ENCODE peak calls at places on chromosome 13, in five cellular contexts. M, G, B, R and S are unnamed samples. For H3K36me3, the result is how much of the 10 kb centered on the place peaks cover.

GRCh38 chr13:50376895-50377575 is 361.8 kb downstream of the KCNRG start:
- DNase-seq in G (no peak), B (no peak), R (no peak), M (no peak), S (no peak)

GRCh38 chr13:29527511-29527910 is 68.0 kb downstream of the SLC7A1 start:
- DNase-seq in R (no peak), B (no peak), G (no peak), M (no peak), S (no peak)

GRCh38 chr13:87123987-87124784 is 547.0 kb upstream of the SLITRK5 start:
- DNase-seq in M (peak), B (no peak), R (peak), G (peak), S (peak)

GRCh38 chr13:63279136-63279535 is 1863.5 kb upstream of the PCDH20 start:
- DNase-seq in M (no peak), R (no peak), G (no peak), B (no peak), S (no peak)

GRCh38 chr13:24050796-24051715 is 109.5 kb upstream of the SPATA13 start:
- DNase-seq in R (no peak), B (no peak), M (no peak), G (no peak), S (no peak)

GRCh38 chr13:37473035-37473434 is 125.5 kb downstream of the POSTN start:
- DNase-seq in G (peak), M (no peak), R (no peak), B (no peak), S (no peak)

GRCh38 chr13:113119822-113120189 is 2.8 kb upstream of the F10 start:
- DNase-seq in G (no peak), M (no peak), R (no peak), B (no peak), S (no peak)

GRCh38 chr13:98842858-98843481 is 90.5 kb upstream of the SLC15A1 start:
- DNase-seq in R (peak), G (peak), M (peak), B (peak), S (peak)

GRCh38 chr13:36125841-36126240 is 5.3 kb downstream of the DCLK1 start:
- DNase-seq in G (no peak), B (no peak), R (no peak), M (no peak), S (no peak)

GRCh38 chr13:97567510-97568243 is 133.7 kb downstream of the RAP2A start:
- DNase-seq in B (no peak), M (peak), G (no peak), R (peak), S (no peak)

GRCh38 chr13:63287926-63288325 is 1872.3 kb upstream of the PCDH20 start:
- DNase-seq in M (peak), G (no peak), B (no peak), R (no peak), S (no peak)

GRCh38 chr13:39329182-39329639 is 273.8 kb downstream of the LHFPL6 start:
- DNase-seq in M (peak), G (no peak), R (no peak), B (no peak), S (peak)

GRCh38 chr13:27014406-27015359 is 156.9 kb downstream of the USP12 start:
- DNase-seq in R (no peak), M (no peak), G (no peak), B (no peak), S (no peak)

GRCh38 chr13:97279913-97280312 is 57.8 kb downstream of the MBNL2 start:
- DNase-seq in M (peak), R (peak), G (no peak), B (peak), S (no peak)

GRCh38 chr13:41231786-41232185 is 31.6 kb downstream of the MTRF1 start:
- DNase-seq in M (peak), B (peak), R (no peak), G (no peak), S (no peak)

GRCh38 chr13:26589754-26590153 is 32.3 kb downstream of the WASF3 start:
- DNase-seq in R (peak), B (peak), M (peak), G (no peak), S (no peak)

GRCh38 chr13:98957731-98958442 is 20.0 kb downstream of the DOCK9 start:
- DNase-seq in R (no peak), G (no peak), B (no peak), M (no peak), S (no peak)

GRCh38 chr13:24304620-24305019 is 4.8 kb upstream of the C1QTNF9 start:
- DNase-seq in B (no peak), M (no peak), G (no peak), R (no peak), S (no peak)

GRCh38 chr13:100434010-100434763 is 154.4 kb downstream of the GGACT start:
- DNase-seq in R (peak), B (peak), G (no peak), M (peak), S (no peak)

GRCh38 chr13:70985371-70985770 is 877.1 kb upstream of the KLHL1 start:
- DNase-seq in B (no peak), M (no peak), R (no peak), G (no peak), S (no peak)

GRCh38 chr13:35143123-35143522 is 201.1 kb downstream of the NBEA start:
- DNase-seq in R (no peak), G (no peak), B (no peak), M (no peak), S (no peak)

GRCh38 chr13:91904005-91904404 is 505.6 kb downstream of the GPC5 start:
- DNase-seq in G (no peak), B (no peak), R (no peak), M (no peak), S (no peak)

GRCh38 chr13:21971662-21972635 is 301.1 kb downstream of the FGF9 start:
- DNase-seq in M (no peak), B (no peak), G (no peak), R (peak), S (no peak)

GRCh38 chr13:30329009-30329585 is 21.7 kb upstream of the KATNAL1 start:
- DNase-seq in B (no peak), M (no peak), R (peak), G (no peak), S (no peak)

GRCh38 chr13:22081430-22081829 is 410.6 kb downstream of the FGF9 start:
- DNase-seq in G (no peak), M (no peak), R (no peak), B (no peak), S (no peak)

GRCh38 chr13:29754486-29754806 is 96.0 kb downstream of the UBL3 start:
- DNase-seq in R (peak), M (peak), G (no peak), B (peak), S (no peak)

GRCh38 chr13:50200562-50200961 is 185.3 kb downstream of the KCNRG start:
- DNase-seq in B (no peak), M (no peak), G (no peak), R (no peak), S (no peak)

GRCh38 chr13:51067376-51068125 is 43.5 kb downstream of the C13orf42 start:
- DNase-seq in B (no peak), R (no peak), M (no peak), G (no peak), S (no peak)

GRCh38 chr13:100300213-100300612 is 211.3 kb downstream of the PCCA start:
- DNase-seq in M (no peak), G (no peak), R (no peak), B (no peak), S (no peak)

GRCh38 chr13:67841071-67841470 is 610.9 kb upstream of the PCDH9 start:
- DNase-seq in G (no peak), R (no peak), M (no peak), B (no peak), S (no peak)

GRCh38 chr13:113852536-113853517 is 11.0 kb downstream of the GAS6 start:
- DNase-seq in R (no peak), M (no peak), G (peak), B (no peak), S (no peak)

GRCh38 chr13:73693215-73693614 is 441.0 kb downstream of the KLF12 start:
- DNase-seq in G (no peak), M (peak), R (no peak), B (no peak), S (no peak)

GRCh38 chr13:73691891-73692290 is 442.3 kb downstream of the KLF12 start:
- DNase-seq in R (no peak), B (no peak), G (no peak), M (no peak), S (no peak)

GRCh38 chr13:73697166-73697565 is 437.0 kb downstream of the KLF12 start:
- DNase-seq in M (peak), B (no peak), R (peak), G (no peak), S (no peak)

GRCh38 chr13:73696713-73697112 is 437.5 kb downstream of the KLF12 start:
- DNase-seq in B (no peak), R (no peak), M (no peak), G (no peak), S (no peak)

GRCh38 chr13:73695325-73695724 is 438.9 kb downstream of the KLF12 start:
- DNase-seq in M (no peak), R (no peak), B (no peak), G (no peak), S (no peak)
- H3K9ac ChIP-seq in M (no peak), R (no peak), B (no peak), G (no peak), S (no peak)

DNA sequence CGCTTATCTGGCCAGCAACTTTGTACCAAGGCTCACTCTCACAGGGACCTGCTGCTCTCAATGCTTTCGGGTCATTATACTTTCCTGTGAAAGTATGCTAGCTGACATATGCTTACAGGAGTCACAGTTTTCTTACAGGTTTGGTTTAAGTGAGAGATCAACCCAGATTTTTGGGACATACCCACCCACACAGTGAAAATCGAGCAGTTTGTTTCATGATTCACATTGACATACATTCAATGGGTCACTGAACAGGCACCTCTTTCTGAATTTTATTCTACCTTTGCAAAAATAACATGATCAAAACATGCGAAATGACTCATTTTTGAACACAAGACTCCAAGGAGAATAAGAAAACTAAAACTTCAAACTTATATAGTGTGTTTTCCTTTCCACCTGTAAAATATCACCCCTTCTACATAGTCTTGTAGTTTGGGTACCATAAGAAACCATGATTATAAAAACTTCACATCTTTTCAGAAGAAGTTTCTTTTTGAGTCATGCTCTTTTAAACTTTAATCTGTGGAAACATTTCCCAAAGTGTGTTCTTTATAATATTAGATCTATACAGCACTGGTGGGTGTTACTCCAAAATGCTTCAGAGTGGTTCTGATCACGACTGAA is 44.3 kb upstream of the TEX29 start:
- DNase-seq in B (no peak), G (no peak), R (no peak), M (no peak), S (no peak)
- H3K36me3 ChIP-seq in B (under half), G (half or more), R (under half), M (under half), S (half or more)

GRCh38 chr13:64930636-64931035 is 2299.5 kb downstream of the PCDH9 start:
- DNase-seq in M (no peak), B (no peak), G (no peak), R (no peak), S (no peak)

GRCh38 chr13:64925727-64926126 is 2304.4 kb downstream of the PCDH9 start:
- DNase-seq in M (no peak), B (no peak), G (no peak), R (no peak), S (no peak)

GRCh38 chr13:64924401-64924800 is 2305.7 kb downstream of the PCDH9 start:
- DNase-seq in G (no peak), R (no peak), M (no peak), B (no peak), S (no peak)

GRCh38 chr13:64925284-64925683 is 2304.9 kb downstream of the PCDH9 start:
- DNase-seq in M (peak), B (no peak), R (peak), G (no peak), S (no peak)

GRCh38 chr13:64928704-64929499 is 2301.2 kb downstream of the PCDH9 start:
- DNase-seq in B (peak), G (no peak), M (peak), R (peak), S (no peak)
- H3K9ac ChIP-seq in B (peak), G (no peak), M (no peak), R (no peak), S (no peak)

GRCh38 chr13:33105387-33106005 is 89.3 kb downstream of the KL start:
- DNase-seq in M (no peak), B (no peak), R (no peak), G (no peak), S (no peak)

GRCh38 chr13:33107403-33107760 is 91.2 kb downstream of the KL start:
- DNase-seq in M (no peak), B (no peak), G (no peak), R (no peak), S (no peak)

GRCh38 chr13:33108620-33109019 is 92.4 kb downstream of the KL start:
- DNase-seq in B (no peak), R (peak), G (no peak), M (peak), S (no peak)

GRCh38 chr13:33109319-33109718 is 93.1 kb downstream of the KL start:
- DNase-seq in M (no peak), R (peak), G (no peak), B (no peak), S (no peak)

GRCh38 chr13:33106656-33107402 is 90.6 kb downstream of the KL start:
- DNase-seq in B (no peak), R (no peak), G (no peak), M (no peak), S (no peak)
- H3K36me3 ChIP-seq in B (under half), R (under half), G (under half), M (under half), S (under half)

GRCh38 chr13:43365042-43365344 is 341.6 kb downstream of the DNAJC15 start:
- DNase-seq in R (no peak), M (no peak), B (no peak), G (no peak), S (no peak)
- H3K9ac ChIP-seq in R (peak), M (no peak), B (peak), G (no peak), S (no peak)

GRCh38 chr13:95360464-95361097 is 59.3 kb upstream of the ABCC4 start:
- DNase-seq in R (peak), M (peak), G (peak), B (no peak), S (no peak)
- H3K36me3 ChIP-seq in R (under half), M (under half), G (under half), B (under half), S (under half)